ENCODE peak calls at places on chromosomes 1 and 21, in seven cellular contexts. G, C, S, O, N, L and E are unnamed samples.
A peak's percentile ranks its signal among the peaks of the same experiment; 100 is the strongest.

GRCh38 chr1:30420519-30421050 is 302.8 kb downstream of the MATN1 start:
- DNase-seq in L (no peak), S (no peak), C (no peak), O (no peak), N (peak; percentile 22), G (no peak), E (no peak)

GRCh38 chr1:43704838-43705237 is 2.5 kb upstream of the ST3GAL3 start:
- DNase-seq in N (no peak), S (no peak), G (no peak), O (no peak), C (no peak), L (no peak), E (no peak)

GRCh38 chr1:175757381-175758015 is 14.1 kb upstream of the TNR start:
- DNase-seq in C (peak; percentile 35), N (peak; percentile 81), G (no peak), S (peak; percentile 19), O (no peak), L (no peak), E (peak; percentile 76)

GRCh38 chr1:211258310-211258755 is 833 bp upstream of the RCOR3 start:
- DNase-seq in S (no peak), N (peak; percentile 71), C (peak; percentile 75), L (no peak), O (peak; percentile 62), G (peak; percentile 60), E (peak; percentile 84)

GRCh38 chr1:160971618-160972056 is 17.0 kb upstream of the ITLN2 start:
- DNase-seq in N (no peak), O (no peak), S (no peak), G (no peak), C (no peak), L (peak; percentile 70), E (no peak)

GRCh38 chr1:216953495-216953894 is 230.3 kb upstream of the ESRRG start:
- DNase-seq in N (no peak), L (no peak), C (no peak), S (no peak), O (no peak), G (no peak), E (no peak)

GRCh38 chr1:64328195-64328594 is 124.8 kb downstream of the UBE2U start:
- DNase-seq in O (no peak), C (no peak), S (no peak), G (no peak), L (no peak), N (no peak), E (no peak)

GRCh38 chr1:207581496-207582168 is 63.3 kb upstream of the CR1L start:
- DNase-seq in G (no peak), O (no peak), C (no peak), S (no peak), L (no peak), N (no peak), E (no peak)

GRCh38 chr1:8438449-8438848 is 120.5 kb downstream of the SLC45A1 start:
- DNase-seq in C (no peak), N (no peak), L (no peak), G (no peak), O (no peak), S (no peak), E (no peak)

GRCh38 chr1:15231714-15232201 is 15.3 kb upstream of the FHAD1 start:
- DNase-seq in S (no peak), O (no peak), C (no peak), L (peak; percentile 95), N (no peak), G (no peak), E (no peak)

GRCh38 chr1:24556414-24556795 is 518 bp downstream of the NCMAP start:
- DNase-seq in C (no peak), N (no peak), S (no peak), O (no peak), G (no peak), L (no peak), E (no peak)

GRCh38 chr21:42489006-42489563 is 6.9 kb downstream of the RSPH1 start:
- DNase-seq in L (no peak), N (no peak), G (no peak), C (no peak), S (no peak), O (no peak), E (no peak)

DNA sequence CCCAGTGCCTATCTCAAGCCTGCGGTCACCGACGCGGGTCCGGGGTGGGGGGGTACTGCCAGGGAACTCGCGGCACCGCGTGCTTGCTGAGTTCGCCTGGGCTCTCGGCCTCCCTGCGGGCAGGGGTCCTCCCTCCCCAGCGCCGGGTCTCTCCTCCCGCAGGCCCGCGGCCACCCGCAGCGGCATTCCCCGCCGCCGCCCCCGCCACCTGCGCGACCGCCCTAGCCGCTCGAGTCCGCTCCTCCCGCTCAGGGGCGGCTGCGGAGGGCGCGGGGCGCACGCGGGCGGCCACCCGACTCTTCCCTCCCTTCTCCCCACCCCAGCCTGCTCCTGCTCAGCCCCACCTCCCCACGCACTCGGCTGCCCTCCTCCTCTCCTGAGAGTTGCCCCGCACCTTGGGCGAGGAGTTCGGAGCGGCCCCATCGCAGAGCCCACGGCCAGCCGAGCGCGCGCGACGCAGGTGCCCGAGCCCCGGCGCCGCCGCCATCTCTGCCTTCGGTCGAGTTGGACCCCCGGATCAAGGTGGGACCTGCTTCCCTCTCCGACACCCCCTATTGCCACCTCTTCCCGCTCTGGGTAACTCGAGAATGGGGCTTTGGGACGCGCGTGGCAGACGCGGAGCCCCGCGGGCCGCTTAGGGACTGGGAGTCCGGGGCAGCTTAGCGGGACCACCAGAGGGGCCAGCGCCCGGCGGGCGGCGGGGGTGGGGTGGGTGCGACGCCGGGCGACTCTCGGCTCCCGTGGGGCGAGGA is 105.0 kb downstream of the LEPR start:
- DNase-seq in O (no peak), N (peak; percentile 59), S (no peak), G (no peak), C (no peak), L (no peak), E (peak; percentile 75)
- H2AFZ ChIP-seq in O (no peak overlapping the region), N (no peak overlapping the region), S (no peak overlapping the region), G (peak overlapping the region; percentile 78), C (peak overlapping the region; percentile 73), L (no peak overlapping the region), E (peak overlapping the region; percentile 83)

DNA sequence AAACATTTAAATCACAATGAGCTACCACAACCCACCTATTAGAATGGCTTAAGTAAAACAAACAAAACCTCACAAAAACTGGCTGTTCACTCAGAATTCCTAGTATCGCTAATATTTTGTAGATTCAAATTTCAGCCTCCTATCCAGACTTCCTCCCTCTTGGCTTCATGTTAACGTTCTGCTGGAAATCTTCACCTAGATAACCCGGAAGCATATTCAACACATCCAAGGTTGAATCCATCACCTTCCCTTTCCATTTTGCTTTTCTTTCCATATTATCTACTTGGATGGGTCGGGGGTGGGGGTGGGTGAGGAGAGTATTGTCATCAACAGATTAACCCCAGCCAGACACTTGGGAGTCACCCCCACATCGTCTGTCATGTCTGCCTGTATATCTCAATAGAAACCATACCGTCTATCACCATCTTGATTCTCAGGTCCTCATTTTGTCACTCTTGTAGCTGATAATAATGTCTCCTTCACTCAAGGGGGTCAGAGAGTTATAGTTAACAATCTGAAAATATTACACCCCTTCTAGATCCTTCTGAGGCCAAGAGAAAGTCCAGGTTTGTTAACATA is 1.7 kb upstream of the DPH5 start:
- DNase-seq in S (no peak), C (no peak), N (no peak), O (no peak), G (no peak), L (no peak), E (no peak)
- TF ChIP-seq POLR2A in S (no peak), C (no peak), N (no peak), O (no peak), G (no peak), L (no peak), E (no peak)

GRCh38 chr1:9518454-9518998 is 20.7 kb upstream of the SLC25A33 start:
- DNase-seq in N (no peak), G (no peak), O (no peak), L (no peak), S (no peak), C (no peak), E (no peak)

GRCh38 chr1:9520411-9520810 is 18.9 kb upstream of the SLC25A33 start:
- DNase-seq in C (no peak), G (no peak), L (no peak), S (no peak), N (no peak), O (no peak), E (no peak)
- H2AFZ ChIP-seq in C (no peak overlapping the region), G (peak overlapping the region; percentile 32), L (no peak overlapping the region), S (no peak overlapping the region), N (peak overlapping the region; percentile 72), O (no peak overlapping the region), E (peak overlapping the region; percentile 5)

GRCh38 chr1:156662588-156663055 is 14.6 kb downstream of the NES start:
- DNase-seq in S (no peak), O (no peak), C (no peak), G (no peak), L (no peak), N (no peak), E (no peak)

GRCh38 chr1:156663178-156663577 is 14.0 kb downstream of the NES start:
- DNase-seq in N (no peak), L (no peak), O (no peak), G (peak; percentile 79), C (peak; percentile 39), S (no peak), E (peak; percentile 61)

GRCh38 chr1:156660752-156661112 is 16.5 kb downstream of the NES start:
- DNase-seq in L (no peak), N (no peak), O (no peak), S (no peak), G (no peak), C (peak; percentile 44), E (peak; percentile 55)

GRCh38 chr1:156659994-156660751 is 17.0 kb downstream of the NES start:
- DNase-seq in G (peak; percentile 98), S (peak; percentile 94), C (peak; percentile 96), O (peak; percentile 95), L (peak; percentile 70), N (peak; percentile 100), E (peak; percentile 99)

DNA sequence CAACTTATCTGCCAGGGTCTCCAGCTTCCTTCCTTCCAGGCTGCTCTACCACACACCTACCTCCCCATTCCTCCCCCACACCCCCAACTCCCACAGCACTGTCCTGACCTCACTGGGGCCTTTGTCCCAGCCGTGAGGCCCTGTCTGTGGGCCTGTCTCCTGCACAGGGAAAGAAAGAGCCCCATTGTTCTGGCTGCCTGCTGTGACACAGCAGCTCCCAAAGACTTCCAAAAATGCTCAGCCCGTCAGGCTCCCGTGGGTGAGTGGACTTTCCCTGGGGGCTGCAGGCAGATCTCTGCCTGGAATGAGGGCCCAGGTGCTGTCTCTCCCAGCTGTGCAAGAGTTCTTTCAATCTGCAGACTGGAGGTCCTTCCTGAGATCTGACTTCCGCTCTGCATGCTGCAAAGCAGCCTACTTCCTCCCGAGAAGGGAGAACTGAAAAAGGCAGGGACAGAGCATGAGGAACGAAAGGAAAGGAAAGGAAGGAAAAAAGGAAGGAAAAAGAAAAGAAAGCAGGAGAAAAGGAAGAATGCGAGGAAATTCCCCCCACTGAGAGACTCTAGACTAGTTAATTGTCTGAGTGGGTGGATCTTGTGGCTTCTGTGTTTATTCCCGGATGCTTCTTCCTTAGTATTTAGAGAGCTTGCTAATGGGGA is 15.1 kb downstream of the NES start:
- DNase-seq in G (peak; percentile 60), N (no peak), O (peak; percentile 76), C (no peak), L (no peak), S (no peak), E (no peak)
- TF ChIP-seq POLR2A in G (no peak), N (no peak), O (no peak), C (no peak), L (no peak), S (no peak), E (no peak)

GRCh38 chr21:37862536-37862935 is 53.7 kb downstream of the KCNJ6 start:
- DNase-seq in L (no peak), S (no peak), O (no peak), C (peak; percentile 9), G (peak; percentile 66), N (peak; percentile 36), E (no peak)
- H2AFZ ChIP-seq in L (no peak overlapping the region), S (no peak overlapping the region), O (no peak overlapping the region), C (no peak overlapping the region), G (peak overlapping the region; percentile 82), N (peak overlapping the region; percentile 81), E (no peak overlapping the region)